ENCODE peak calls at places on chromosomes 3 and 15, in five cellular contexts. U, C, A, B and N are unnamed samples.
A peak's percentile ranks its signal among the peaks of the same experiment; 100 is the strongest.

GRCh38 chr15:69127226-69127625 is 33.2 kb upstream of the GLCE start:
- DNase-seq in U (no peak), B (no peak), C (no peak), A (no peak), N (no peak)

GRCh38 chr3:141410408-141410807 is 42.1 kb downstream of the ZBTB38 start:
- DNase-seq in B (peak; percentile 52), A (no peak), U (peak; percentile 55), C (peak; percentile 75), N (no peak)

GRCh38 chr3:57041674-57042073 is 18.8 kb upstream of the SPATA12 start:
- DNase-seq in B (no peak), A (no peak), C (no peak), U (no peak), N (no peak)

GRCh38 chr3:131239250-131239649 is 142.3 kb upstream of the NUDT16 start:
- DNase-seq in U (no peak), A (no peak), C (no peak), B (no peak), N (no peak)

GRCh38 chr3:20391628-20392027 is 205.6 kb upstream of the SGO1 start:
- DNase-seq in B (no peak), A (no peak), C (no peak), U (no peak), N (no peak)

GRCh38 chr3:131036200-131036816 is 9.6 kb downstream of the NEK11 start:
- DNase-seq in B (no peak), U (peak; percentile 85), A (no peak), C (peak; percentile 78), N (no peak)

GRCh38 chr3:191882289-191882688 is 421.3 kb downstream of the PYDC2 start:
- DNase-seq in C (no peak), B (no peak), A (no peak), U (peak; percentile 63), N (no peak)

GRCh38 chr3:67610458-67610857 is 44.0 kb downstream of the SUCLG2 start:
- DNase-seq in A (no peak), U (peak; percentile 58), C (peak; percentile 69), B (no peak), N (no peak)

GRCh38 chr3:172228041-172228440 is 188.7 kb downstream of the FNDC3B start:
- DNase-seq in A (no peak), U (no peak), C (no peak), B (no peak), N (no peak)

GRCh38 chr15:63231717-63232116 is 42.3 kb downstream of the RAB8B start:
- DNase-seq in B (no peak), A (no peak), U (no peak), C (peak; percentile 49), N (no peak)

GRCh38 chr3:52851348-52851747 is 16.5 kb upstream of the MUSTN1 start:
- DNase-seq in C (peak; percentile 58), A (no peak), B (peak; percentile 90), U (no peak), N (no peak)

GRCh38 chr3:126937533-126938432 is 45.1 kb upstream of the PLXNA1 start:
- DNase-seq in B (no peak), A (no peak), C (no peak), U (no peak), N (no peak)

GRCh38 chr3:106428565-106428994 is 559.8 kb upstream of the CBLB start:
- DNase-seq in C (peak; percentile 97), B (no peak), A (no peak), U (peak; percentile 100), N (no peak)

GRCh38 chr3:1082024-1082633 is 10.7 kb upstream of the CNTN6 start:
- DNase-seq in U (peak; percentile 37), A (peak; percentile 23), C (peak; percentile 75), B (peak; percentile 80), N (no peak)

GRCh38 chr3:81602781-81603180 is 158.7 kb downstream of the GBE1 start:
- DNase-seq in A (no peak), C (peak; percentile 66), U (peak; percentile 36), B (no peak), N (no peak)
- H3K27ac ChIP-seq in A (no peak overlapping the region), C (peak overlapping the region; percentile 24), U (no peak overlapping the region), B (no peak overlapping the region), N (no peak overlapping the region)

DNA sequence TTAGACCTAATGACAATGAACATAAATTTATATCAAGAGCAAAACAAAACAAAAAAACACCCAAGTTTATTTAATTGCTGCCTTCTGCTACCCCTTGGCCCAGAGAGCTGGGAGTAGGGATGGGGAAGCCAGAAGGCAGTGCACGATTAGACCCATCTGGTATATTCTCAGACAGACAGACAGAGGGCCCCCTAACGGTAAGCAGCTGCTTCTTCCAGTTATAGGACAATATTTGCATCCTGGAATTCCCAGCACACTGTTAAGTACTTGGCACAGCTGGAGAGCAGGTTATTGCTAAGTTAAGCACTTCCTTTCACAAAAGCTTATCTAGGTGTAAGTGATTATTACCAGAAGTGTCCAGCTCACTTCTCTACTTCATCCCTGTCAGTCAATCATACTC is 39.3 kb downstream of the C2CD4B start:
- DNase-seq in B (no peak), U (no peak), C (peak; percentile 58), A (peak; percentile 38), N (no peak)
- H3K27ac ChIP-seq in B (no peak overlapping the region), U (no peak overlapping the region), C (no peak overlapping the region), A (peak overlapping the region; percentile 79), N (no peak overlapping the region)

DNA sequence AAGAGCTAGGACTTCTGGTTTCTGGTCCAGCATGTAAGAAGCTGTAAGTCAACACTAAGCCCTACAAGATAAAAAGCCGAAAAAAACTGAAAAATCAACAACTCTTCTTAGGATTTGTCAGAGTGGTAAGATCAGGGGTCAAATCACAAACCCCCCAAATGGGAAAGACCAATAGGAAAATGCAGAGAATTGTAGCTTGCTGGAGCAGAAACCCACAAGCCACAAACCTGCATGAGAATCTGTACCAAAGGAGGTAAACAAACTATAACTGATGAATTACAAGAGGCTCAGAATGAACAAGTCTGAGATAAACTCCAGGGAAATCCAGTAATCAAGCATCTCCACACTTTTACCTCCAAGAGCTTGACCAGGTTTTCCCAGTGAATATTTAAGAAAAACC is 36.0 kb downstream of the RFX7 start:
- DNase-seq in A (no peak), B (no peak), C (no peak), U (peak; percentile 36), N (no peak)
- H3K27ac ChIP-seq in A (no peak overlapping the region), B (no peak overlapping the region), C (no peak overlapping the region), U (no peak overlapping the region), N (no peak overlapping the region)

DNA sequence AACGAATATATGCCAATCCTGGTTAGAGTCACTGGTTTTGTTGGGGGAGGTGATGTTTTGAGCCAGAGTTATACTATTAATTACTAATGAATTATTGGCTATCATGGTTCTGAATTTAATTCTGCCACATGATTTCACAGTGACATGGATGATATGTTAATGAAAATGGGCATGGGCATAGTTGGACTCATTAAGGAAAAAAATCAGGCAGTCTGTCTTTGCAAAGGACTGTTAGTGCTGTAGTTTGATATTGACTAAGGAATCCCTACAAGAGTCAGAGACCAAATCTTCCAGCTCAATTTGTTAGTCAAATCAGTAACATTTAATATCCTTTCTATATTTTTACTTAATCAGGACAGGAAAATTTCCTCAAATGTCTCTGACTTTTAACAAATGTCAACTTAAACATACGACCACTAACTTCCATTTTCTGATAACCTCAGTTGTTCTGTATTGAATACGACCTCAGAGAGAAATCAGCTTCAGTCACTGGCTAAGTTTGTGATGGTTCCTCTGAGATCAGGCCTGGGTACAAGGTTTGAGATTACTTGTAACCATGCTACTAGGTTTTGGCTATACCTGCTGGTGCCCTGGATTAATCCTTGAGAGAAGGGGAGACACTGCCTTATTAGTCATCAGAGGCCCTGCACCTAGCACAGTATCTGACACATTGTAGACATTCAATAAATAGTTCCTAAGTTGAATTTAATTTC is 13.3 kb downstream of the NFKBIZ start:
- DNase-seq in A (no peak), U (no peak), C (no peak), B (no peak), N (no peak)
- H3K27ac ChIP-seq in A (no peak overlapping the region), U (no peak overlapping the region), C (no peak overlapping the region), B (no peak overlapping the region), N (no peak overlapping the region)

GRCh38 chr3:97928986-97929385 is 43.2 kb downstream of the RIOX2 start:
- DNase-seq in U (no peak), C (no peak), B (no peak), A (no peak), N (no peak)
- H3K27ac ChIP-seq in U (no peak overlapping the region), C (no peak overlapping the region), B (no peak overlapping the region), A (no peak overlapping the region), N (no peak overlapping the region)

GRCh38 chr15:70240082-70240481 is 142.4 kb upstream of the TLE3 start:
- DNase-seq in B (peak; percentile 5), U (no peak), A (no peak), C (no peak), N (no peak)

GRCh38 chr15:70241031-70241430 is 143.3 kb upstream of the TLE3 start:
- DNase-seq in B (peak; percentile 13), A (no peak), C (no peak), U (no peak), N (no peak)

GRCh38 chr15:70236306-70237103 is 138.8 kb upstream of the TLE3 start:
- DNase-seq in C (peak; percentile 97), A (no peak), U (peak; percentile 84), B (peak; percentile 32), N (no peak)

GRCh38 chr15:70237626-70238025 is 139.9 kb upstream of the TLE3 start:
- DNase-seq in B (no peak), U (no peak), C (peak; percentile 30), A (no peak), N (no peak)

DNA sequence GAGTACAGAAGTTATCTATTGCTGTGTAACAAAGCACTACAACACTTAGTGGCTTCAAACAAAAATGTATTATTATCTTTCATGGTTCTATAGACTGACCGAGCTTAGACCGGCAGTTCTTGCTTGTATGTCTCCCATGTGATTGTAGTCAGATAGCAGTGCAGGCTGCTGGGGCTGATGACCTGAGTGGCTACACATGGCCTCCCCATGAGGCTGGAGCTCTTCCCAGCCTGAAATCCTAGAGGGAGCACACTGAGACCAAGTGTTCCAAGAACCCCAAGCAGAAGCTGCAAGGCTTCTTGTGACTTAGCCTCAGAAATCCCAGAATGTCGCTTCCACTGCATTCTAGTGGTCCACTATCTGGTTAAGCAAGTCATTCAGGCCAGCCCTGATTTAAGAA is 141.2 kb upstream of the TLE3 start:
- DNase-seq in A (no peak), C (no peak), U (no peak), B (peak; percentile 26), N (no peak)
- H3K27ac ChIP-seq in A (no peak overlapping the region), C (no peak overlapping the region), U (no peak overlapping the region), B (no peak overlapping the region), N (no peak overlapping the region)

GRCh38 chr15:66724732-66725467 is 22.9 kb downstream of the SMAD6 start:
- DNase-seq in C (no peak), U (no peak), B (no peak), A (no peak), N (no peak)
- H3K27ac ChIP-seq in C (no peak overlapping the region), U (no peak overlapping the region), B (no peak overlapping the region), A (no peak overlapping the region), N (no peak overlapping the region)

GRCh38 chr15:95929232-95929846 is 401.2 kb upstream of the NR2F2 start:
- DNase-seq in U (peak; percentile 52), B (no peak), A (no peak), C (no peak), N (no peak)
- H3K27ac ChIP-seq in U (no peak overlapping the region), B (no peak overlapping the region), A (no peak overlapping the region), C (no peak overlapping the region), N (no peak overlapping the region)